ENCODE peak calls at places on chromosomes 1 and 21, in seven cellular contexts. Q is left ventricle myocardium inferior; A is IMR-90; R is psoas muscle; V is naive thymus-derived CD4-positive, alpha-beta T cell; Y is aorta; M is tibial nerve. F is an unnamed sample.

GRCh38 chr1:214957330-214958137 is 125.0 kb upstream of the KCNK2 start:
- DNase-seq in A (peak; percentile 100), M (no peak), V (no peak), R (no peak), Y (peak; percentile 45), Q (no peak), F (no peak)

GRCh38 chr1:54436826-54437225 is 30.6 kb upstream of the SSBP3 start:
- DNase-seq in M (no peak), Q (no peak), V (no peak), R (no peak), A (no peak), Y (no peak), F (no peak)

GRCh38 chr1:202643397-202644218 is 66.6 kb downstream of the SYT2 start:
- DNase-seq in M (no peak), V (no peak), A (no peak), R (peak; percentile 47), Q (no peak), Y (no peak), F (no peak)

GRCh38 chr1:205450448-205450847 is 5.4 kb downstream of the BLACAT1 start:
- DNase-seq in Y (no peak), M (no peak), A (no peak), V (no peak), R (no peak), Q (no peak), F (no peak)

GRCh38 chr1:30088594-30089556 is 634.5 kb downstream of the MATN1 start:
- DNase-seq in Y (no peak), A (no peak), M (no peak), V (no peak), Q (peak; percentile 21), R (peak; percentile 40), F (no peak)

GRCh38 chr1:206882555-206882954 is 14.7 kb upstream of the IL24 start:
- DNase-seq in M (no peak), R (no peak), V (no peak), Q (no peak), Y (no peak), A (no peak), F (no peak)

GRCh38 chr1:17156108-17156507 is 36.9 kb upstream of the PADI2 start:
- DNase-seq in R (no peak), A (peak; percentile 52), Q (no peak), V (no peak), M (no peak), Y (no peak), F (no peak)

GRCh38 chr1:93440272-93440671 is 7.6 kb upstream of the FNBP1L start:
- DNase-seq in R (no peak), V (no peak), A (no peak), M (no peak), Q (no peak), Y (no peak), F (no peak)

GRCh38 chr1:89703469-89703868 is 70.5 kb downstream of the LRRC8C start:
- DNase-seq in R (no peak), M (no peak), V (no peak), Y (no peak), A (no peak), Q (no peak), F (no peak)

GRCh38 chr1:153548722-153549695 is at the start of gene S100A3:
- DNase-seq in Q (peak; percentile 65), Y (peak; percentile 90), M (peak; percentile 55), V (no peak), R (peak; percentile 85), A (peak; percentile 91), F (peak; percentile 91)

GRCh38 chr1:209318302-209319056 is 265.0 kb upstream of the CAMK1G start:
- DNase-seq in V (no peak), M (no peak), A (peak; percentile 35), R (no peak), Q (no peak), Y (no peak), F (no peak)

GRCh38 chr1:202599669-202600431 is 110.4 kb downstream of the SYT2 start:
- DNase-seq in A (peak; percentile 84), Q (peak; percentile 54), V (no peak), M (peak; percentile 37), Y (peak; percentile 80), R (peak; percentile 80), F (no peak)

GRCh38 chr1:26349196-26349885 is 4.6 kb downstream of the CRYBG2 start:
- DNase-seq in R (no peak), M (no peak), V (no peak), Q (no peak), A (peak; percentile 81), Y (no peak), F (no peak)

GRCh38 chr1:226602186-226603029 is 53.8 kb downstream of the STUM start:
- DNase-seq in V (no peak), Q (peak; percentile 66), Y (peak; percentile 52), R (peak; percentile 83), M (peak; percentile 73), A (peak; percentile 78), F (no peak)

GRCh38 chr1:244041475-244042100 is 9.5 kb upstream of the ZBTB18 start:
- DNase-seq in M (no peak), Y (no peak), A (no peak), V (no peak), R (no peak), Q (no peak), F (no peak)

GRCh38 chr1:232880354-232880753 is 70.1 kb upstream of the NTPCR start:
- DNase-seq in V (no peak), M (no peak), R (no peak), Y (no peak), A (peak; percentile 29), Q (no peak), F (no peak)

GRCh38 chr1:185499986-185500626 is 183.1 kb upstream of the IVNS1ABP start:
- DNase-seq in M (no peak), A (peak; percentile 96), Y (no peak), V (no peak), R (no peak), Q (no peak), F (no peak)

GRCh38 chr1:28288487-28288886 is 29.2 kb downstream of the SESN2 start:
- DNase-seq in Y (no peak), R (no peak), A (no peak), V (no peak), M (no peak), Q (no peak), F (no peak)

GRCh38 chr21:41827951-41828883 is 50.9 kb downstream of the PRDM15 start:
- DNase-seq in R (no peak), M (no peak), A (no peak), Y (peak; percentile 27), V (no peak), Q (no peak), F (no peak)

GRCh38 chr1:228008391-228009115 is 1.8 kb downstream of the WNT3A start:
- DNase-seq in M (no peak), R (peak; percentile 44), A (no peak), Y (no peak), V (no peak), Q (no peak), F (no peak)

GRCh38 chr1:68973459-68974244 is 476.8 kb upstream of the DEPDC1 start:
- DNase-seq in A (peak; percentile 44), V (no peak), M (no peak), Q (no peak), R (no peak), Y (no peak), F (no peak)

GRCh38 chr1:235513495-235514366 is 9.5 kb upstream of the B3GALNT2 start:
- DNase-seq in V (peak; percentile 42), Y (no peak), Q (no peak), R (no peak), M (no peak), A (peak; percentile 73), F (no peak)

GRCh38 chr1:24147194-24147593 is 4.3 kb upstream of the IL22RA1 start:
- DNase-seq in M (no peak), R (no peak), V (no peak), Q (no peak), A (no peak), Y (no peak), F (no peak)

GRCh38 chr1:24152631-24153494 is 9.9 kb upstream of the IL22RA1 start:
- DNase-seq in R (no peak), Y (no peak), M (no peak), Q (no peak), V (no peak), A (no peak), F (no peak)

GRCh38 chr1:24149854-24150227 is 6.9 kb upstream of the IL22RA1 start:
- DNase-seq in M (no peak), V (no peak), A (peak; percentile 69), Y (no peak), Q (no peak), R (no peak), F (no peak)

GRCh38 chr1:24151175-24151533 is 8.2 kb upstream of the IL22RA1 start:
- DNase-seq in Q (no peak), Y (no peak), A (no peak), V (no peak), R (no peak), M (no peak), F (no peak)

DNA sequence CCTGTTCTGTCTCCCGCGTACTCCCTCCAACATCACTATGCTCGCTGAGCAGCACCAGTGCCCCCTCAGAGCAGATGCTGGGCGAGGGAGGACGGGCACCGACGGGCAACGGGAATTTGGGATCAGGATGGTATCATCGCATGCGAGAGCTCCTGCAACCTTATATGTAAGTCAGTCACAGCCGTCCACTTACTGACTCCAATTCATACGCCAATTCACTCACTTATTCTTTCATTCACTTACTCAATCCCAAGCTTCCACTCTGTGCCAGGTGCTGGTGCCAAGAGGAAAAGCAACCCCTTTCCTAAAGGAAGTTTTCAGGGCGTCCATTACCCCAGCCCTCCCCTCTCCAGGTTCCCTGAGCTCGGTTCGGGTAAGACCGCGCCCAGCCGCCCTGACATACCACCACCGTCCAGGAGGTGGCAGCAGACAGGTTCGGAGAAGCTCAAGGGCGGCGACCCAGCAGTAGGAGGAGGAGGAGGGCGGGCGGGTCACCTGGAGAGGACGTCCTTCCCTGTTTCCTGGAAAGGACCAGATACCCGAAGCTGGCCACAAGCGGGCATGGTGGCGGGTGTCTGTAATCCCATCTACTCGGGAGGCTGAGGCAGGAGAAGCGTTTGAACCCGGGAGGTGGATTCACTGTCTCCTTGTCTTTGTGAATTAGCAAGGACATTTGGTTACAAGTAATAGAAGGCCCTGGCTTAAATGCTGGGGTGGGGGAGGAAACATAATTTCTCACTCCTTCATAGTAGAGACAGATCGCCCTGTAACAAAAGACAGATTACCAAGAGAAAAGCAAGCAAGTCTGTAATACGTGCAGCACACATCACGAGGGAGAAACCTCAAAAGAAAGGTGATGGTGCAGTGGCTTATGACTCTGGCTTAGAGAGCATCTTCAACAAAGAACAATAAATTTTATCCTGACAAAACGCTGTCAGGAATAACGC is 7.6 kb upstream of the IL22RA1 start:
- DNase-seq in M (peak; percentile 80), Q (peak; percentile 88), A (peak; percentile 67), Y (peak; percentile 91), V (peak; percentile 77), R (peak; percentile 92), F (no peak)
- H3K4me3 ChIP-seq in M (no peak overlapping the region), Q (peak overlapping the region; percentile 28), A (no peak overlapping the region), Y (no peak overlapping the region), V (peak overlapping the region; percentile 34), R (peak overlapping the region; percentile 41), F (peak overlapping the region; percentile 13)

GRCh38 chr1:21707086-21707840 is 38.1 kb upstream of the RAP1GAP start:
- DNase-seq in R (no peak), M (no peak), V (no peak), Q (no peak), Y (no peak), A (peak; percentile 35), F (no peak)
- H3K36me3 ChIP-seq in R (peaks cover 7% of the 10 kb centered on the region), M (no peaks in the 10 kb centered on the region), V (peaks cover 58% of the 10 kb centered on the region), Q (peaks cover 55% of the 10 kb centered on the region), Y (peaks cover 10% of the 10 kb centered on the region), A (peaks cover 22% of the 10 kb centered on the region), F (no peaks in the 10 kb centered on the region)

GRCh38 chr1:99650773-99651437 is 5.0 kb downstream of the PALMD start:
- DNase-seq in Y (no peak), A (no peak), M (no peak), V (no peak), Q (no peak), R (no peak), F (no peak)
- H3K4me3 ChIP-seq in Y (no peak overlapping the region), A (no peak overlapping the region), M (no peak overlapping the region), V (no peak overlapping the region), Q (peak overlapping the region; percentile 71), R (peak overlapping the region; percentile 72), F (no peak overlapping the region)

GRCh38 chr1:75797606-75798216 is 1.0 kb downstream of the MSH4 start:
- DNase-seq in A (no peak), M (no peak), Q (no peak), Y (no peak), V (no peak), R (no peak), F (no peak)
- H3K36me3 ChIP-seq in A (peaks cover 33% of the 10 kb centered on the region), M (no peaks in the 10 kb centered on the region), Q (peaks cover 60% of the 10 kb centered on the region), Y (peaks cover 4% of the 10 kb centered on the region), V (peaks cover 37% of the 10 kb centered on the region), R (peaks cover 22% of the 10 kb centered on the region), F (no peaks in the 10 kb centered on the region)

F was measured in vagina.